ENCODE peak calls at places on chromosomes 1 and 21, in five cellular contexts. One of them, this sample, is unnamed.

GRCh38 chr1:58397187-58397820 is 149.2 kb downstream of the OMA1 start:
- DNase-seq in SK-N-SH: no peak
- DNase-seq in K562: no peak
- DNase-seq in HepG2: peak
- DNase-seq in GM12878: no peak
- DNase-seq in this sample: no peak

GRCh38 chr21:44991538-44992483 is 52.0 kb downstream of the SLX9 start:
- DNase-seq in K562: no peak
- DNase-seq in HepG2: no peak
- DNase-seq in SK-N-SH: no peak
- DNase-seq in GM12878: no peak
- DNase-seq in this sample: no peak

GRCh38 chr1:226195144-226195543 is 8.6 kb upstream of the ACBD3 start:
- DNase-seq in K562: no peak
- DNase-seq in SK-N-SH: peak
- DNase-seq in GM12878: no peak
- DNase-seq in HepG2: no peak
- DNase-seq in this sample: no peak

GRCh38 chr1:164613176-164613575 is 54.2 kb downstream of the PBX1 start:
- DNase-seq in GM12878: no peak
- DNase-seq in SK-N-SH: no peak
- DNase-seq in K562: no peak
- DNase-seq in HepG2: peak
- DNase-seq in this sample: no peak

GRCh38 chr1:39625462-39626273 is 13.8 kb downstream of the HEYL start:
- DNase-seq in GM12878: no peak
- DNase-seq in HepG2: no peak
- DNase-seq in SK-N-SH: peak
- DNase-seq in K562: no peak
- DNase-seq in this sample: peak

GRCh38 chr1:119220980-119221379 is 80.5 kb upstream of the WARS2 start:
- DNase-seq in GM12878: no peak
- DNase-seq in HepG2: no peak
- DNase-seq in K562: no peak
- DNase-seq in SK-N-SH: no peak
- DNase-seq in this sample: no peak

GRCh38 chr1:156797212-156797871 is 19.3 kb downstream of the SH2D2A start:
- DNase-seq in HepG2: peak
- DNase-seq in SK-N-SH: peak
- DNase-seq in GM12878: no peak
- DNase-seq in K562: peak
- DNase-seq in this sample: no peak

GRCh38 chr1:34929497-34929852 is at the start of gene DLGAP3:
- DNase-seq in HepG2: no peak
- DNase-seq in SK-N-SH: peak
- DNase-seq in GM12878: no peak
- DNase-seq in K562: peak
- DNase-seq in this sample: no peak

GRCh38 chr1:3712573-3713535 is 39.4 kb upstream of the CCDC27 start:
- DNase-seq in HepG2: no peak
- DNase-seq in SK-N-SH: peak
- DNase-seq in K562: no peak
- DNase-seq in GM12878: no peak
- DNase-seq in this sample: no peak

GRCh38 chr1:176374967-176375569 is 87.9 kb upstream of the PAPPA2 start:
- DNase-seq in GM12878: no peak
- DNase-seq in HepG2: peak
- DNase-seq in K562: peak
- DNase-seq in SK-N-SH: peak
- DNase-seq in this sample: peak

GRCh38 chr1:219210067-219210466 is 36.4 kb downstream of the LYPLAL1 start:
- DNase-seq in SK-N-SH: no peak
- DNase-seq in K562: no peak
- DNase-seq in HepG2: no peak
- DNase-seq in GM12878: no peak
- DNase-seq in this sample: no peak

GRCh38 chr1:76292418-76293184 is 218.1 kb downstream of the ST6GALNAC3 start:
- DNase-seq in HepG2: no peak
- DNase-seq in GM12878: no peak
- DNase-seq in SK-N-SH: no peak
- DNase-seq in K562: no peak
- DNase-seq in this sample: no peak

GRCh38 chr1:101311146-101311892 is 74.5 kb downstream of the S1PR1 start:
- DNase-seq in GM12878: no peak
- DNase-seq in SK-N-SH: no peak
- DNase-seq in HepG2: no peak
- DNase-seq in K562: no peak
- DNase-seq in this sample: no peak

GRCh38 chr1:206686486-206687249 is 2.0 kb downstream of the MAPKAPK2 start:
- DNase-seq in GM12878: no peak
- DNase-seq in K562: peak
- DNase-seq in HepG2: no peak
- DNase-seq in SK-N-SH: no peak
- DNase-seq in this sample: no peak

GRCh38 chr1:94271373-94271772 is 34.0 kb upstream of the ARHGAP29 start:
- DNase-seq in HepG2: no peak
- DNase-seq in SK-N-SH: no peak
- DNase-seq in GM12878: no peak
- DNase-seq in K562: no peak
- DNase-seq in this sample: no peak

GRCh38 chr21:45535341-45536081 is 6.7 kb downstream of the SLC19A1 start:
- DNase-seq in SK-N-SH: no peak
- DNase-seq in K562: no peak
- DNase-seq in GM12878: no peak
- DNase-seq in HepG2: no peak
- DNase-seq in this sample: peak

GRCh38 chr1:155192346-155193274 is 15.1 kb downstream of the THBS3 start:
- DNase-seq in GM12878: no peak
- DNase-seq in K562: peak
- DNase-seq in HepG2: no peak
- DNase-seq in SK-N-SH: peak
- DNase-seq in this sample: peak

GRCh38 chr21:29904359-29905282 is 35.2 kb downstream of the GRIK1 start:
- DNase-seq in K562: peak
- DNase-seq in GM12878: no peak
- DNase-seq in SK-N-SH: no peak
- DNase-seq in HepG2: no peak
- DNase-seq in this sample: no peak

GRCh38 chr1:86100401-86100800 is 56.2 kb downstream of the COL24A1 start:
- DNase-seq in HepG2: no peak
- DNase-seq in GM12878: no peak
- DNase-seq in K562: no peak
- DNase-seq in SK-N-SH: no peak
- DNase-seq in this sample: no peak

GRCh38 chr1:225735252-225736149 is 42.1 kb upstream of the SRP9 start:
- DNase-seq in SK-N-SH: peak
- DNase-seq in HepG2: peak
- DNase-seq in GM12878: no peak
- DNase-seq in K562: peak
- DNase-seq in this sample: no peak

GRCh38 chr1:227586733-227587132 is 23.4 kb downstream of the ZNF678 start:
- DNase-seq in K562: no peak
- DNase-seq in SK-N-SH: no peak
- DNase-seq in GM12878: no peak
- DNase-seq in HepG2: no peak
- DNase-seq in this sample: no peak

GRCh38 chr1:22808846-22809501 is 98.3 kb downstream of the EPHB2 start:
- DNase-seq in K562: no peak
- DNase-seq in SK-N-SH: peak
- DNase-seq in GM12878: no peak
- DNase-seq in HepG2: no peak
- DNase-seq in this sample: no peak
- TF ChIP-seq GABPA in K562: no peak
- TF ChIP-seq GABPA in SK-N-SH: no peak
- TF ChIP-seq GABPA in GM12878: no peak
- TF ChIP-seq GABPA in HepG2: no peak
- TF ChIP-seq GABPA in this sample: no peak

DNA sequence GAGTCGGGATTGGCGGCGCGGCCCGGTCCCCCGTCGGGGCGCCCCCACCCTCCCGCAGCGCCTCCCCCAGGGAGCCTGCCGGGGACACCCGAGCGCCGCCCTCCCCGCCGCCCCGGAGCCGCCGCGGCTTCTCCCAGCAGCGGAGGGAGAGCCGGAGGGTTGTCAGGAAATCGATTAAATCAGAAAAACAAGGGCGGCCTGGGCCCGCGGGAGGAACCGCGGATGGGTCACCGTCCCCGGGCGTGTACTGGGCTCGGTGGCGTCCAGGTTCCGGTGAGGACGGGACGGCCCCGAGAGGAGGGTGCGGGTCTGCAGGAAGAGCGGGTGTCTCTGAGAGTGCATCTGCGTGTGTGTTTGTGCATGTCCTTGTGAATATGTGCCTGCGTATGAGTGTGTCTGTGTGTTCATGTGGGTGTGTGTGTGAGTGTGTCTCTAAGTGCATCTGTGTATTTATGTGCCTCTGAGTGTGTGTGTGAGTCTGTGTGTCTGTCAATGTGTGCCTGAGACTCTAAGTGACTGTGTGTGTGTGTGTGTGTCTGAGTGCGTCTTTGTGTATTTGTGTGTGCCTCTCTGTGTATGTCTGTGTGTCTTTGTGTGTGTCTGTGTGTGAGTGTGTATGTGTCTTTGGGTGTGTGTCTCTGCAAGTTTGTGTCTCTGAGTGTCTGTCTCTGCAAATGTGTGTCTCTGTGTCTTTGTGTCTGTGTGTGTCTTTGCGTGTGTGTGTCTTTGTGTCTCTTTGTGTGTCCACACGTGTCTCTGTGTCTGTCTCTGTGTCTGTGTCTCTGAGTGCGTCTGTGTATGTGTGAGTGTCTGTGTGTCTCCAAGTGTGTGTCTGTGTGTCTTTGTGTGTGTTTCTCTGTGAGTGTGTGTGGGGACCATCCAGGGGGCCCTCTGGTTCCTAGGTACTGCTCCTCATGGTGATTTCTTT is 1.1 kb downstream of the SPSB1 start:
- DNase-seq in HepG2: no peak
- DNase-seq in K562: no peak
- DNase-seq in SK-N-SH: peak
- DNase-seq in GM12878: no peak
- DNase-seq in this sample: no peak
- TF ChIP-seq POLR2AphosphoS5 in HepG2: no peak
- TF ChIP-seq POLR2AphosphoS5 in K562: no peak
- TF ChIP-seq POLR2AphosphoS5 in SK-N-SH: no peak
- TF ChIP-seq POLR2AphosphoS5 in GM12878: no peak
- TF ChIP-seq POLR2AphosphoS5 in this sample: no peak

DNA sequence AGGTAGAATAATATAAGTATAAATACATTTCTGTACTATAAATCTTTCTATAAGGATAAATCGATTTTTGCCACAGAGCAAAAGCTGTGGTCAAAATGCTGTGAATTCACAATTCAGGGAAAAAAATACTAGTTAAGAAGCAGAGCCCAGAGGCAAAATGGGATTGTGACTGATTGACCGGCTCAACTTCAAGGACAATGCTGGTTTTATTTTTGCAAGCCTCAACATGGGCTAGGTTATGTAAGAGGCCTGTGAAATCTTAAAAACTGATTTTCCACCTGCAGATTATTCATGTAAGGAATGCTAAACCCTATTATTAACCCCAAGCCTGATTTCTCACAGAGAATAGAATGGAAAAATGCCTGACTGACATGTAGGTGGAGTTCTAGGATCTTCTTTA is 155.1 kb downstream of the HHAT start:
- DNase-seq in SK-N-SH: no peak
- DNase-seq in HepG2: no peak
- DNase-seq in GM12878: no peak
- DNase-seq in K562: no peak
- DNase-seq in this sample: no peak
- TF ChIP-seq GABPA in SK-N-SH: no peak
- TF ChIP-seq GABPA in HepG2: no peak
- TF ChIP-seq GABPA in GM12878: no peak
- TF ChIP-seq GABPA in K562: no peak
- TF ChIP-seq GABPA in this sample: no peak

DNA sequence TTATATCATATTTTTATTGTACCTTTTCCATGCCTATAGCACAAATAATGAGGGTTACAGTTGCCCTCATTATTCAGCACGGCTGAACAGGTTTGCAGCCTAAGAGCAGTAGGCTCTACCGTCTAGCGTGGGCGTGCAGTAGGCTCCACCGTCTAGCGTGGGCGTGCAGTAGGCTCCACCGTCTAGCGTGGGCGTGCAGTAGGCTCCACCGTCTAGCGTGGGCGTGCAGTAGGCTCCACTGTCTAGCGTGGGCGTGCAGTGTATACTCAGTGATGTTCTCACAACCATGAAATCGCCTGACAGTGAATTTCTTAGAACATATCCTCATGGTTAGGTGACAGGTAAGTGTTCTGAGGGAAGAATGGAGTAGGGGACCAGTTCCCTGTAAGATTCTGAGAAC is 84.9 kb downstream of the DYRK1A start:
- DNase-seq in GM12878: no peak
- DNase-seq in HepG2: no peak
- DNase-seq in SK-N-SH: no peak
- DNase-seq in K562: peak
- DNase-seq in this sample: no peak
- TF ChIP-seq POLR2AphosphoS5 in GM12878: no peak
- TF ChIP-seq POLR2AphosphoS5 in HepG2: no peak
- TF ChIP-seq POLR2AphosphoS5 in SK-N-SH: no peak
- TF ChIP-seq POLR2AphosphoS5 in K562: no peak
- TF ChIP-seq POLR2AphosphoS5 in this sample: no peak

GRCh38 chr1:237640011-237640671 is 250.6 kb downstream of the ZP4 start:
- DNase-seq in HepG2: no peak
- DNase-seq in K562: no peak
- DNase-seq in GM12878: no peak
- DNase-seq in SK-N-SH: no peak
- DNase-seq in this sample: no peak
- TF ChIP-seq GABPA in HepG2: no peak
- TF ChIP-seq GABPA in K562: no peak
- TF ChIP-seq GABPA in GM12878: no peak
- TF ChIP-seq GABPA in SK-N-SH: no peak
- TF ChIP-seq GABPA in this sample: no peak

GRCh38 chr1:2413495-2414296 is 1.3 kb upstream of the PEX10 start:
- DNase-seq in K562: peak
- DNase-seq in HepG2: peak
- DNase-seq in SK-N-SH: no peak
- DNase-seq in GM12878: no peak
- DNase-seq in this sample: peak
- TF ChIP-seq POLR2AphosphoS5 in K562: no peak
- TF ChIP-seq POLR2AphosphoS5 in HepG2: peak
- TF ChIP-seq POLR2AphosphoS5 in SK-N-SH: no peak
- TF ChIP-seq POLR2AphosphoS5 in GM12878: no peak
- TF ChIP-seq POLR2AphosphoS5 in this sample: no peak

GRCh38 chr1:21175670-21176581 is 771 bp downstream of the EIF4G3 start:
- DNase-seq in SK-N-SH: peak
- DNase-seq in K562: peak
- DNase-seq in GM12878: no peak
- DNase-seq in HepG2: no peak
- DNase-seq in this sample: no peak

GRCh38 chr1:21174230-21174629 is 2.5 kb downstream of the EIF4G3 start:
- DNase-seq in K562: no peak
- DNase-seq in SK-N-SH: no peak
- DNase-seq in GM12878: no peak
- DNase-seq in HepG2: no peak
- DNase-seq in this sample: no peak

GRCh38 chr1:21174638-21175323 is 1.9 kb downstream of the EIF4G3 start:
- DNase-seq in SK-N-SH: no peak
- DNase-seq in K562: no peak
- DNase-seq in HepG2: peak
- DNase-seq in GM12878: no peak
- DNase-seq in this sample: no peak

GRCh38 chr1:21176589-21177555 is at the start of gene EIF4G3:
- DNase-seq in HepG2: peak
- DNase-seq in K562: peak
- DNase-seq in SK-N-SH: peak
- DNase-seq in GM12878: peak
- DNase-seq in this sample: peak

GRCh38 chr1:21175324-21175669 is 1.4 kb downstream of the EIF4G3 start:
- DNase-seq in GM12878: no peak
- DNase-seq in HepG2: no peak
- DNase-seq in K562: peak
- DNase-seq in SK-N-SH: peak
- DNase-seq in this sample: peak
- TF ChIP-seq GABPA in GM12878: no peak
- TF ChIP-seq GABPA in HepG2: no peak
- TF ChIP-seq GABPA in K562: peak
- TF ChIP-seq GABPA in SK-N-SH: peak
- TF ChIP-seq GABPA in this sample: no peak